ENCODE peak calls at places on chromosomes 13 and 19, in five cellular contexts. C is nephron progenitor cell, Z is Calu3, F is neuronal stem cell, R is progenitor cell of endocrine pancreas. D is an unnamed sample.

GRCh38 chr19:55809381-55810058 is 22.3 kb downstream of the NLRP11 start:
- DNase-seq in R (no peak), C (peak), F (no peak), Z (peak), D (no peak)

GRCh38 chr13:30744056-30744684 is 8.8 kb downstream of the ALOX5AP start:
- DNase-seq in R (no peak), C (no peak), F (no peak), Z (peak), D (peak)

GRCh38 chr19:46394398-46394797 is 19.0 kb downstream of the CCDC8 start:
- DNase-seq in C (no peak), R (no peak), F (no peak), Z (no peak), D (no peak)

GRCh38 chr13:22235285-22235949 is 564.5 kb downstream of the FGF9 start:
- DNase-seq in R (no peak), Z (peak), F (no peak), C (peak), D (no peak)

GRCh38 chr19:45423589-45424190 is at the start of gene ERCC1:
- DNase-seq in Z (peak), R (peak), C (peak), F (peak), D (peak)

GRCh38 chr19:50728084-50728737 is 5.0 kb downstream of the CLEC11A start:
- DNase-seq in R (peak), Z (no peak), C (peak), F (peak), D (peak)

GRCh38 chr19:30360378-30361106 is 11.6 kb upstream of the ZNF536 start:
- DNase-seq in C (no peak), Z (no peak), F (no peak), R (no peak), D (no peak)

GRCh38 chr13:41596190-41596589 is 138.8 kb downstream of the RGCC start:
- DNase-seq in Z (no peak), F (no peak), R (no peak), C (no peak), D (no peak)

GRCh38 chr19:39411832-39412099 is 703 bp upstream of the PLEKHG2 start:
- DNase-seq in Z (peak), C (peak), R (peak), F (peak), D (peak)

GRCh38 chr13:51914137-51914493 is 52.3 kb downstream of the CCDC70 start:
- DNase-seq in R (no peak), Z (no peak), F (no peak), C (no peak), D (no peak)